ENCODE peak calls at places on chromosomes 6 and 20, in nine cellular contexts. Z is adrenal gland, N is ovary, E is stomach, L is breast epithelium, S is tibial nerve, Y is IMR-90, C is uterus, R is thyroid gland. D is an unnamed sample. For H3K27me3 and H3K4me1, the result is how much of the 10 kb centered on the place peaks cover.

GRCh38 chr20:58481541-58482021 is 33.6 kb downstream of the APCDD1L start:
- DNase-seq in Z (no peak), N (no peak), E (peak), L (no peak), S (no peak), Y (no peak), C (no peak), R (no peak), D (no peak)

GRCh38 chr6:43903739-43904290 is 133.8 kb downstream of the VEGFA start:
- DNase-seq in Z (peak), N (no peak), E (no peak), L (no peak), S (no peak), Y (no peak), C (no peak), R (no peak), D (no peak)

GRCh38 chr6:152983637-152984386 is 971 bp upstream of the FBXO5 start:
- DNase-seq in Z (peak), N (peak), E (peak), L (peak), S (peak), Y (peak), C (peak), R (peak), D (peak)

GRCh38 chr6:91241946-91242613 is 655.2 kb upstream of the MAP3K7 start:
- DNase-seq in Z (no peak), N (no peak), E (no peak), L (no peak), S (no peak), Y (no peak), C (no peak), R (no peak), D (no peak)

GRCh38 chr6:159679091-159680077 is 13.7 kb downstream of the SOD2 start:
- DNase-seq in Z (no peak), N (no peak), E (no peak), L (no peak), S (no peak), Y (peak), C (no peak), R (no peak), D (no peak)

GRCh38 chr6:134267917-134268361 is 50.0 kb downstream of the SGK1 start:
- DNase-seq in Z (no peak), N (peak), E (no peak), L (no peak), S (no peak), Y (no peak), C (peak), R (peak), D (no peak)

GRCh38 chr20:11502051-11502450 is 415.6 kb upstream of the BTBD3 start:
- DNase-seq in Z (no peak), N (no peak), E (no peak), L (no peak), S (no peak), Y (peak), C (no peak), R (peak), D (no peak)

GRCh38 chr6:161139766-161140553 is 133.9 kb downstream of the AGPAT4 start:
- DNase-seq in Z (no peak), N (no peak), E (peak), L (peak), S (no peak), Y (peak), C (no peak), R (no peak), D (peak)

GRCh38 chr6:113596907-113597583 is 260.1 kb upstream of the MARCKS start:
- DNase-seq in Z (no peak), N (peak), E (peak), L (no peak), S (no peak), Y (peak), C (peak), R (no peak), D (peak)

GRCh38 chr20:51884561-51884960 is 82.2 kb upstream of the SALL4 start:
- DNase-seq in Z (no peak), N (no peak), E (no peak), L (no peak), S (no peak), Y (peak), C (no peak), R (no peak), D (no peak)

GRCh38 chr6:16674666-16675392 is 86.4 kb downstream of the ATXN1 start:
- DNase-seq in Z (no peak), N (no peak), E (no peak), L (no peak), S (no peak), Y (peak), C (no peak), R (no peak), D (no peak)

GRCh38 chr20:23656372-23656771 is 18.6 kb upstream of the CST3 start:
- DNase-seq in Z (no peak), N (no peak), E (no peak), L (no peak), S (no peak), Y (no peak), C (no peak), R (no peak), D (no peak)

GRCh38 chr6:136014454-136015421 is 163.2 kb downstream of the PDE7B start:
- DNase-seq in Z (peak), N (peak), E (no peak), L (no peak), S (no peak), Y (peak), C (no peak), R (no peak), D (no peak)

GRCh38 chr6:34556493-34556892 is 364 bp upstream of the SPDEF start:
- DNase-seq in Z (no peak), N (no peak), E (no peak), L (no peak), S (no peak), Y (no peak), C (no peak), R (no peak), D (no peak)

GRCh38 chr6:129673758-129674157 is 36.2 kb downstream of the ARHGAP18 start:
- DNase-seq in Z (no peak), N (no peak), E (no peak), L (no peak), S (no peak), Y (no peak), C (no peak), R (no peak), D (no peak)

GRCh38 chr6:113903666-113904330 is 46.7 kb downstream of the MARCKS start:
- DNase-seq in Z (peak), N (peak), E (peak), L (no peak), S (no peak), Y (peak), C (peak), R (peak), D (peak)

GRCh38 chr6:56808871-56809359 is 146.0 kb upstream of the BEND6 start:
- DNase-seq in Z (no peak), N (no peak), E (no peak), L (no peak), S (no peak), Y (peak), C (no peak), R (no peak), D (no peak)

GRCh38 chr6:46756469-46757205 is 9.9 kb downstream of the ANKRD66 start:
- DNase-seq in Z (no peak), N (no peak), E (no peak), L (no peak), S (no peak), Y (no peak), C (no peak), R (no peak), D (no peak)

GRCh38 chr20:10909803-10910202 is 236.0 kb upstream of the JAG1 start:
- DNase-seq in Z (no peak), N (no peak), E (no peak), L (no peak), S (no peak), Y (no peak), C (no peak), R (no peak), D (no peak)

GRCh38 chr6:111105578-111105977 is 18.3 kb downstream of the SLC16A10 start:
- DNase-seq in Z (peak), N (peak), E (peak), L (peak), S (no peak), Y (peak), C (peak), R (peak), D (peak)

GRCh38 chr6:42365021-42365420 is 86.7 kb downstream of the TRERF1 start:
- DNase-seq in Z (no peak), N (no peak), E (no peak), L (no peak), S (no peak), Y (no peak), C (no peak), R (peak), D (no peak)

GRCh38 chr6:128336436-128337095 is 183.8 kb downstream of the PTPRK start:
- DNase-seq in Z (no peak), N (no peak), E (no peak), L (no peak), S (no peak), Y (peak), C (no peak), R (no peak), D (no peak)

GRCh38 chr6:142857609-142858195 is 87.3 kb downstream of the HIVEP2 start:
- DNase-seq in Z (no peak), N (no peak), E (no peak), L (no peak), S (no peak), Y (no peak), C (no peak), R (no peak), D (no peak)

GRCh38 chr6:40347571-40348011 is 239.6 kb downstream of the LRFN2 start:
- DNase-seq in Z (peak), N (no peak), E (no peak), L (no peak), S (no peak), Y (no peak), C (no peak), R (no peak), D (no peak)

GRCh38 chr6:108133594-108134179 is 32.1 kb upstream of the NR2E1 start:
- DNase-seq in Z (peak), N (peak), E (peak), L (peak), S (no peak), Y (peak), C (peak), R (peak), D (peak)

GRCh38 chr20:39233755-39234154 is 271.6 kb downstream of the DHX35 start:
- DNase-seq in Z (no peak), N (no peak), E (no peak), L (no peak), S (no peak), Y (no peak), C (no peak), R (no peak), D (no peak)

GRCh38 chr6:169809386-169809785 is 58.0 kb downstream of the ERMARD start:
- DNase-seq in Z (peak), N (no peak), E (no peak), L (no peak), S (no peak), Y (no peak), C (no peak), R (no peak), D (no peak)

GRCh38 chr20:50315811-50316551 is 125.4 kb downstream of the CEBPB start:
- DNase-seq in Z (peak), N (no peak), E (no peak), L (peak), S (no peak), Y (no peak), C (no peak), R (no peak), D (no peak)
- TF ChIP-seq POLR2A in Z (no peak), N (no peak), E (no peak), L (no peak), S (no peak), Y (no peak), C (no peak), R (no peak), D (no peak)

GRCh38 chr20:63114006-63114692 is 101.8 kb downstream of the YTHDF1 start:
- DNase-seq in Z (no peak), N (no peak), E (no peak), L (no peak), S (no peak), Y (no peak), C (no peak), R (no peak), D (no peak)

GRCh38 chr20:63115651-63116411 is 100.1 kb downstream of the YTHDF1 start:
- DNase-seq in Z (no peak), N (no peak), E (no peak), L (no peak), S (no peak), Y (no peak), C (no peak), R (no peak), D (no peak)

GRCh38 chr20:63112491-63113219 is 103.3 kb downstream of the YTHDF1 start:
- DNase-seq in Z (no peak), N (no peak), E (no peak), L (no peak), S (no peak), Y (no peak), C (no peak), R (no peak), D (no peak)

GRCh38 chr20:63116412-63117106 is 99.4 kb downstream of the YTHDF1 start:
- DNase-seq in Z (no peak), N (no peak), E (no peak), L (no peak), S (no peak), Y (peak), C (no peak), R (peak), D (no peak)

GRCh38 chr20:63114693-63115069 is 101.2 kb downstream of the YTHDF1 start:
- DNase-seq in Z (no peak), N (no peak), E (no peak), L (no peak), S (no peak), Y (no peak), C (no peak), R (no peak), D (no peak)
- H3K27me3 ChIP-seq in Z (under half), N (under half), E (under half), L (under half), S (under half), Y (under half), C (under half), R (under half), D (under half)

GRCh38 chr6:151377095-151377494 is 14.3 kb downstream of the ZBTB2 start:
- DNase-seq in Z (no peak), N (no peak), E (no peak), L (no peak), S (no peak), Y (no peak), C (no peak), R (no peak), D (no peak)
- H3K4me1 ChIP-seq in Z (under half), N (under half), E (under half), L (under half), S (under half), Y (under half), C (under half), R (under half), D (under half)

GRCh38 chr6:29500594-29500993 is 12.8 kb upstream of the MAS1L start:
- DNase-seq in Z (no peak), N (no peak), E (no peak), L (no peak), S (no peak), Y (no peak), C (no peak), R (no peak), D (no peak)

GRCh38 chr6:29502597-29502996 is 14.8 kb upstream of the MAS1L start:
- DNase-seq in Z (no peak), N (no peak), E (no peak), L (no peak), S (no peak), Y (no peak), C (no peak), R (no peak), D (no peak)

GRCh38 chr6:29499704-29500103 is 11.9 kb upstream of the MAS1L start:
- DNase-seq in Z (no peak), N (no peak), E (no peak), L (no peak), S (no peak), Y (no peak), C (no peak), R (no peak), D (no peak)

GRCh38 chr6:29502181-29502580 is 14.4 kb upstream of the MAS1L start:
- DNase-seq in Z (no peak), N (no peak), E (no peak), L (no peak), S (no peak), Y (no peak), C (no peak), R (no peak), D (no peak)

GRCh38 chr6:29501106-29501505 is 13.3 kb upstream of the MAS1L start:
- DNase-seq in Z (no peak), N (no peak), E (no peak), L (no peak), S (no peak), Y (no peak), C (no peak), R (no peak), D (no peak)
- TF ChIP-seq POLR2A in Z (no peak), N (no peak), E (no peak), L (no peak), S (no peak), Y (no peak), C (no peak), R (no peak), D (no peak)